ENCODE peak calls at places on chromosomes 5 and 9, in five cellular contexts. M is left ventricle myocardium inferior, D is colonic mucosa, V is esophagus squamous epithelium, J is Peyer's patch. W is an unnamed sample.

GRCh38 chr9:13070612-13071595 is 208.6 kb downstream of the MPDZ start:
- DNase-seq in M (no peak), D (no peak), V (no peak), J (no peak), W (no peak)

GRCh38 chr9:110148384-110148783 is 59.6 kb downstream of the C9orf152 start:
- DNase-seq in M (no peak), D (no peak), V (no peak), J (no peak), W (no peak)

GRCh38 chr5:172848419-172848818 is 14.4 kb downstream of the ERGIC1 start:
- DNase-seq in M (no peak), D (no peak), V (no peak), J (no peak), W (no peak)

GRCh38 chr9:36222449-36222848 is 31.7 kb downstream of the CLTA start:
- DNase-seq in M (no peak), D (no peak), V (no peak), J (no peak), W (no peak)

GRCh38 chr5:60843693-60844428 is at the start of gene ELOVL7:
- DNase-seq in M (no peak), D (peak), V (no peak), J (peak), W (peak)

GRCh38 chr9:134461436-134461982 is 135.3 kb downstream of the RXRA start:
- DNase-seq in M (no peak), D (no peak), V (no peak), J (no peak), W (no peak)

GRCh38 chr9:113631093-113631765 is 167.7 kb downstream of the RGS3 start:
- DNase-seq in M (no peak), D (no peak), V (no peak), J (peak), W (no peak)

GRCh38 chr5:107251151-107251550 is 419.6 kb downstream of the EFNA5 start:
- DNase-seq in M (no peak), D (no peak), V (no peak), J (no peak), W (no peak)

GRCh38 chr9:126805546-126806262 is 864 bp downstream of the ZBTB43 start:
- DNase-seq in M (peak), D (peak), V (no peak), J (peak), W (peak)

GRCh38 chr5:59260973-59261372 is 632.6 kb downstream of the PDE4D start:
- DNase-seq in M (no peak), D (no peak), V (no peak), J (no peak), W (no peak)

GRCh38 chr5:33806736-33807442 is 84.9 kb downstream of the ADAMTS12 start:
- DNase-seq in M (no peak), D (no peak), V (no peak), J (no peak), W (peak)

GRCh38 chr9:131467214-131467935 is 35.3 kb upstream of the POMT1 start:
- DNase-seq in M (no peak), D (no peak), V (no peak), J (no peak), W (no peak)

GRCh38 chr9:114031948-114032688 is 46.0 kb downstream of the AMBP start:
- DNase-seq in M (no peak), D (peak), V (no peak), J (peak), W (no peak)

GRCh38 chr5:1709186-1709803 is 90.3 kb downstream of the MRPL36 start:
- DNase-seq in M (no peak), D (no peak), V (no peak), J (no peak), W (peak)

GRCh38 chr9:107153336-107153735 is 129.7 kb upstream of the RAD23B start:
- DNase-seq in M (no peak), D (no peak), V (no peak), J (no peak), W (no peak)

GRCh38 chr5:113378960-113379541 is 55.7 kb downstream of the TSSK1B start:
- DNase-seq in M (peak), D (peak), V (no peak), J (no peak), W (peak)

GRCh38 chr5:82335807-82336206 is 57.7 kb upstream of the RPS23 start:
- DNase-seq in M (no peak), D (no peak), V (no peak), J (no peak), W (no peak)

GRCh38 chr5:10173716-10174115 is 76.0 kb downstream of the ATPSCKMT start:
- DNase-seq in M (no peak), D (no peak), V (no peak), J (no peak), W (no peak)

GRCh38 chr5:140131967-140132409 is 6.3 kb downstream of the IGIP start:
- DNase-seq in M (no peak), D (no peak), V (no peak), J (no peak), W (no peak)

GRCh38 chr5:27437594-27438200 is 399.3 kb upstream of the CDH9 start:
- DNase-seq in M (no peak), D (no peak), V (no peak), J (no peak), W (no peak)

GRCh38 chr5:54905246-54905770 is 80.1 kb downstream of the ESM1 start:
- DNase-seq in M (no peak), D (no peak), V (no peak), J (no peak), W (no peak)

GRCh38 chr9:69190086-69190865 is 16.2 kb downstream of the TJP2 start:
- DNase-seq in M (no peak), D (no peak), V (no peak), J (no peak), W (no peak)
- TF ChIP-seq CTCF in M (no peak), D (no peak), V (no peak), J (no peak), W (no peak)

GRCh38 chr9:129637102-129637501 is 4.8 kb downstream of the ASB6 start:
- DNase-seq in M (no peak), D (no peak), V (no peak), J (no peak), W (no peak)
- H3K27ac ChIP-seq in M (no peak), D (no peak), V (no peak), J (no peak), W (no peak)

DNA sequence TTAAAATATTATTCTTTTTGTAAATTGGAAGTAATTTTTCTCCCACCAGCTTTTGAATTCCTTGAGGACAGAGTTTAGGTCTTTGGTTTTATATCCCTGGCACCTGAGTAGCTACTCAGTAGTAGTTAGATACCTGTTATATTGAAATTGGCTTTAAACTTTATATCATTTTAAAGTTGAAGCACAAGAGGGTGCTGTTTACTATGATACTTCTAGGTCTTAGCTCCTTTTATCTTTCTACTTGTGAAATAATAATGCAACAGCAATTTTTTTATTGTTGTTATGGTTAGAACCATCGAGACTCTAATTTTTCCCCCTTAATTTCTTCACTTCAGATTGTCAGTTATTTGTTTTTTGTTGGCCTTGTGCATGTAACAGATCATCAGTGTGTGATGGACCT is 46.3 kb downstream of the AP3S1 start:
- DNase-seq in M (no peak), D (no peak), V (no peak), J (no peak), W (no peak)
- TF ChIP-seq CTCF in M (peak), D (no peak), V (no peak), J (peak), W (peak)

DNA sequence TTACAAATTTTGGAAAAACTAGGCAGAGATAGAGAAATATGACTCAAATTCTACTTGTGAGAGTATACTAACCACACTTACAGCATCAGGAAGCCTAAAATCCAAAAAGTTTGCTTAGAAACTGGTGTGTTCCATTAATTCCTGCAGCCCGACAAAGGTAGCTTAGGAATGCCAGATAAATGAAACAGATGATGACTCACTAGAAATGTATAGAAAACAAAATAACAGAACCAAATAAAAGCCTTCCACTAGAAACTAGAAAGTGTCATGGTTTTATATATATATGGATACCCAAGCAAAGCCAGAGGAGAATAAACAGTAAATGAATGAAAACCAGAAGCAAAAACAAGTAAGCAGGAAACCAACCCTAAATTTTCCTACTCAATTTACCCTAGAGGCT is 272.2 kb upstream of the PRDM9 start:
- DNase-seq in M (no peak), D (no peak), V (no peak), J (no peak), W (no peak)
- H3K27ac ChIP-seq in M (no peak), D (no peak), V (no peak), J (no peak), W (no peak)

GRCh38 chr9:120768247-120768646 is 25.0 kb downstream of the FBXW2 start:
- DNase-seq in M (no peak), D (no peak), V (no peak), J (no peak), W (no peak)
- TF ChIP-seq CTCF in M (no peak), D (no peak), V (no peak), J (no peak), W (no peak)

DNA sequence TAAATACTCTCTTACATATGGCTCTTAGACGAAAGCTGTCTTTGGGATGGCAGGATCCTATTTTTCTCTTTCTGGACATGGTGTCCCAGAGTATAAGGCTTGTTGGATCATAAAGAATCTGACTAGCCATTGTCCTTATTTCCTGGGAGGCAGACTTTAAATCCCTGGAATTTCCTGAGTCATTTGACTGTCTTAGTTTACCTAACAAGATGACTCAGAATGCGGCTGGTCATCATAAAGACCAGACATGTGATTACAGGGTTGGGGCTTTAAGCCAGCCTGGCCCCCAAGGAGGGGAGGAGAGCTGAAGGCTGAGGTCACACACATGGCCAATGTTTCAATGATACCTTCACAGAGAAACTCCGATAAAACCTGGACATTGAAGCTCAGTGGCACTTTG is 37.2 kb downstream of the FAM240B start:
- DNase-seq in M (no peak), D (no peak), V (no peak), J (no peak), W (peak)
- H3K27ac ChIP-seq in M (peak), D (no peak), V (no peak), J (no peak), W (peak)

GRCh38 chr9:33229359-33230120 is 10.4 kb upstream of the SPINK4 start:
- DNase-seq in M (no peak), D (peak), V (no peak), J (peak), W (peak)
- TF ChIP-seq CTCF in M (no peak), D (peak), V (peak), J (peak), W (peak)

DNA sequence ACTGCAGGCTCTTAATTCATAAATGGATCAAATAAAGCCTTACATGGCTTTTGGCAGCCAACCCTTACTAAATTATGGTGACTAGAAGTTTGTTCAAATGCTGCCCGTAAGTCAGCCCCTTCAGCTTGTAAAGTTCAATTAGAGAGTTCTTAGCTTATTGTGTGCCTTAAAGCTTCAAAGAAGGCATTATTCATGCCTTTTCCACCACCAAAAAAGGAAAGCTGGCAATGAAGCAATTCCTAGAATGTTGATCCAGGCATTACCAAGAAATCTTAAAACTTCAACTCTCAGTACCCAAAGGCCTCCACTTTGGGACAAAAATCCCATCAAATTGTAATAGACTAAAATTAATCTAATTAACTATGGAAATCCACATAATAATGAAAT is 68.4 kb downstream of the ZNF608 start:
- DNase-seq in M (no peak), D (no peak), V (no peak), J (no peak), W (no peak)
- H3K27ac ChIP-seq in M (peak), D (no peak), V (peak), J (peak), W (peak)

GRCh38 chr5:139037732-139038131 is 160.4 kb downstream of the SIL1 start:
- DNase-seq in M (no peak), D (no peak), V (no peak), J (no peak), W (no peak)

GRCh38 chr5:139043127-139043905 is 154.9 kb downstream of the SIL1 start:
- DNase-seq in M (no peak), D (no peak), V (no peak), J (no peak), W (no peak)

DNA sequence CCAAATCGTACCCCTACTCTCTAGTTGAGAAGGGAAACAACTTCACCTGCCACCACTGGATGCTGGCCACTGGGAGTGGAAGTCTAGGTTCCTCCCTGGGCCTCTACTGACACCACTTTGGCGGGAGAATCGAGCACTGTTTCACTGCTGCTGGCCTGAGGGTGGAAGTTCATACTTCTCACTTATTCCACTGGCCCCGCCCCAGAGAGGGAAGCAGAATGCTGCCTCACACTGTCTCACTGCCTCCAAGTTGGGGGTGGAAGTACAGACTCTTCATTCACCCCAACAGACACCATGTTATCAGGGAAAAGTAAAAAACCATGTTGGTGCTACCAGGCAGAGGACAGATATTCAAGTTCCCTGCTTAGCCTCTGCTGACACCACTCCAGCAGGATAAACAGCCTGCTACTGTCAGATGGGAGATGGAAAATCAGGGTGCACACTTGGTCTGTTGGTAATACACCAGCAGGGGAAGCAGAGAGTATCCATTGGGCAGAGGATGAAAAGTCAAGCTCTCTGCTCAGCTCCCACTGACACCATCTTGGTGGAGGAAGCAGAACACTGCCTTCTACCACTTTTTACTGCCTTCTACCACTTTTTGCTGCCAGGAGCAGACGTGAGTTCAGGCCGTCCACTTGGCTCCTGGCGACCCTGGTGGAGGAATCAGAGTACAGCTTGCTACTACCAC is 159.4 kb downstream of the SIL1 start:
- DNase-seq in M (no peak), D (no peak), V (no peak), J (no peak), W (no peak)
- TF ChIP-seq CTCF in M (peak), D (no peak), V (no peak), J (no peak), W (no peak)

DNA sequence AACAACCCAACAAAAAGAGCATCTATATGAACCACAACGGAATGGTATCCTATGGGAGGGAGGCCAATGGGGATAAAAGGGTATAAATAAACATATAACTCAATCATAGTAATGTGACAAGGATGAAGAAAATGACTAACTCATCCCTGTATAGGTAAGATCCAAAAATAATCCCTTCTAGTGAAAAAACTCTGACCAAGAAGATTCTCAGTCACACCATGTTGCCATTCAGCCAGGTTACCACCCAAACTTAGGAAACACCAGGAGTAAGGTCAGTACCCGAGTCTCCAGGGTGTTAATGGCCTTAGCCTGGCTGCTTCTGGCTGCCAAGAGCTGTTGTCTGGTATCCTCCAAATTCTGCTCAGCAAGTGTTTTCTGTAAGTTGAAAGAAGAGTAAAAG is 32.8 kb downstream of the GOLGA1 start:
- DNase-seq in M (no peak), D (no peak), V (no peak), J (no peak), W (no peak)
- H3K27ac ChIP-seq in M (no peak), D (no peak), V (no peak), J (no peak), W (no peak)